ENCODE peak calls at places on chromosomes 13 and 19, in four cellular contexts. J is IMR-90, L is heart left ventricle, S is GM12878. R is an unnamed sample.

GRCh38 chr19:38264486-38265212 is at the start of gene SPINT2:
- DNase-seq in J (no peak), L (no peak), S (no peak), R (peak; percentile 83)

GRCh38 chr19:14375055-14375581 is 6.1 kb upstream of the ADGRE5 start:
- DNase-seq in J (no peak), L (peak; percentile 42), S (no peak), R (no peak)

GRCh38 chr13:91381371-91381770 is 17.1 kb upstream of the GPC5 start:
- DNase-seq in J (peak; percentile 28), L (no peak), S (no peak), R (peak; percentile 3)

GRCh38 chr19:38247734-38248268 is 8.4 kb downstream of the PPP1R14A start:
- DNase-seq in J (no peak), L (no peak), S (no peak), R (no peak)

GRCh38 chr13:95858286-95859075 is 181.5 kb downstream of the DNAJC3 start:
- DNase-seq in J (peak; percentile 55), L (no peak), S (no peak), R (no peak)

GRCh38 chr13:34942732-34943674 is 933 bp downstream of the NBEA start:
- DNase-seq in J (no peak), L (peak; percentile 28), S (no peak), R (no peak)

GRCh38 chr19:52464798-52465470 is 11.6 kb downstream of the ZNF578 start:
- DNase-seq in J (no peak), L (no peak), S (no peak), R (no peak)

GRCh38 chr19:46378268-46378667 is 31.4 kb downstream of the PPP5C start:
- DNase-seq in J (peak; percentile 81), L (no peak), S (no peak), R (no peak)

GRCh38 chr19:39405930-39406655 is 554 bp upstream of the ZFP36 start:
- DNase-seq in J (no peak), L (no peak), S (no peak), R (peak; percentile 83)

GRCh38 chr19:55082023-55082851 is 6.6 kb downstream of the EPS8L1 start:
- DNase-seq in J (peak; percentile 42), L (no peak), S (no peak), R (peak; percentile 70)

GRCh38 chr19:6947745-6948144 is 60.4 kb downstream of the ADGRE1 start:
- DNase-seq in J (no peak), L (no peak), S (peak; percentile 79), R (no peak)

GRCh38 chr13:99617474-99618255 is 116.4 kb downstream of the TM9SF2 start:
- DNase-seq in J (peak; percentile 38), L (peak; percentile 30), S (no peak), R (peak; percentile 58)

GRCh38 chr19:15464394-15465385 is at the start of gene RASAL3:
- DNase-seq in J (no peak), L (no peak), S (peak; percentile 51), R (no peak)

GRCh38 chr19:12867120-12868099 is 13.8 kb downstream of the DNASE2 start:
- DNase-seq in J (peak; percentile 43), L (no peak), S (peak; percentile 31), R (peak; percentile 82)

GRCh38 chr13:104385409-104385808 is 1319.2 kb upstream of the SLC10A2 start:
- DNase-seq in J (peak; percentile 56), L (no peak), S (no peak), R (no peak)

GRCh38 chr13:77925616-77926015 is 7.0 kb upstream of the EDNRB start:
- DNase-seq in J (no peak), L (no peak), S (no peak), R (no peak)

GRCh38 chr13:44044544-44045178 is 165.0 kb downstream of the LACC1 start:
- DNase-seq in J (no peak), L (no peak), S (no peak), R (no peak)

GRCh38 chr19:3397266-3398022 is 31.1 kb downstream of the NFIC start:
- DNase-seq in J (no peak), L (no peak), S (no peak), R (peak; percentile 41)

GRCh38 chr13:73943965-73944233 is 190.3 kb downstream of the KLF12 start:
- DNase-seq in J (no peak), L (no peak), S (no peak), R (no peak)

GRCh38 chr19:18807861-18808331 is 16.8 kb upstream of the COMP start:
- DNase-seq in J (no peak), L (no peak), S (no peak), R (no peak)

GRCh38 chr13:28049215-28049614 is 51.2 kb downstream of the FLT3 start:
- DNase-seq in J (no peak), L (no peak), S (no peak), R (no peak)

GRCh38 chr19:51702754-51703654 is 9.9 kb downstream of the SPACA6 start:
- DNase-seq in J (no peak), L (no peak), S (no peak), R (no peak)

GRCh38 chr13:24141333-24141910 is 19.1 kb upstream of the SPATA13 start:
- DNase-seq in J (peak; percentile 33), L (no peak), S (no peak), R (no peak)

GRCh38 chr19:45470147-45471081 is 2.6 kb downstream of the FOSB start:
- DNase-seq in J (peak; percentile 67), L (peak; percentile 26), S (no peak), R (no peak)

GRCh38 chr13:109361562-109361961 is 424.8 kb downstream of the IRS2 start:
- DNase-seq in J (no peak), L (no peak), S (no peak), R (no peak)

GRCh38 chr13:24074687-24075086 is 85.8 kb upstream of the SPATA13 start:
- DNase-seq in J (no peak), L (no peak), S (no peak), R (no peak)

GRCh38 chr19:56667311-56667870 is 4.2 kb downstream of the ZNF835 start:
- DNase-seq in J (no peak), L (no peak), S (no peak), R (no peak)

GRCh38 chr13:101416181-101417042 is at the start of gene NALCN:
- DNase-seq in J (no peak), L (peak; percentile 15), S (no peak), R (no peak)

GRCh38 chr19:47229674-47230121 is 1.3 kb downstream of the BBC3 start:
- DNase-seq in J (peak; percentile 37), L (no peak), S (no peak), R (peak; percentile 81)

GRCh38 chr13:29936051-29936813 is 85.8 kb upstream of the UBL3 start:
- DNase-seq in J (no peak), L (no peak), S (no peak), R (no peak)

GRCh38 chr13:84985860-84986259 is 813.4 kb downstream of the SLITRK6 start:
- DNase-seq in J (no peak), L (no peak), S (no peak), R (peak; percentile 3)

GRCh38 chr13:50123002-50123401 is 107.8 kb downstream of the KCNRG start:
- DNase-seq in J (no peak), L (no peak), S (no peak), R (no peak)

GRCh38 chr19:28313633-28314032 is 899.3 kb downstream of the UQCRFS1 start:
- DNase-seq in J (peak; percentile 17), L (peak; percentile 46), S (no peak), R (no peak)

GRCh38 chr19:54435551-54436016 is 13.4 kb upstream of the LENG8 start:
- DNase-seq in J (no peak), L (no peak), S (no peak), R (no peak)

GRCh38 chr13:45364876-45365557 is 24.0 kb upstream of the TPT1 start:
- DNase-seq in J (no peak), L (no peak), S (no peak), R (no peak)

DNA sequence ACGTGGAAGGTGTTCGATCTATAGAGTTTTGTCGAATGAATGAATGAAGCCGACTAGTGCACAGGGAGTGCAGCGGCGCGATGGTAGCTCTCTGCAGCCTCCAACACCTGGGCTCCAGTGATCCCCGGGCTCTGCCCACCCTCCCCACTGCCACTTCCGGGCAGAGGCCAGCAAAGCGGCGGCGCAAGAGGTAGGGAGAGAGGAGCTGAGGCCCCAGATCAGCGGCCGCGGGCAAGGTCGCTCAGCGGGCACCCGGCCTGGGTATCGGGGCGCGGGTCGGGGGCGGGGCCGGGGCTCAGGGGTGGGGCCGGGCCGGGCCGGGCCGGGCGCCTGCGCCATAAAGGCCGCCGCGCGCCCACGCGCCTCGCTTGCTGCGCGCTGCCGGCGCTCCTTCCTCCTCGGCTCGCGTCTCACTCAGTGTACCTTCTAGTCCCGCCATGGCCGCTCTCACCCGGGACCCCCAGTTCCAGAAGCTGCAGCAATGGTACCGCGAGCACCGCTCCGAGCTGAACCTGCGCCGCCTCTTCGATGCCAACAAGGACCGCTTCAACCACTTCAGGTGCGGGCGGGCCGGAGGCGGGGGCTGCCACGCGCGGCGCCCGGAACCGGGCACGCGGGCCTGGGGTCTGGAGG is at the start of gene GPI:
- DNase-seq in J (peak; percentile 24), L (peak; percentile 63), S (no peak), R (peak; percentile 57)
- TF ChIP-seq POLR2A in J (peak; percentile 61), L (no peak), S (peak; percentile 88), R (no peak)

GRCh38 chr19:48258350-48258749 is 2.6 kb upstream of the CARD8 start:
- DNase-seq in J (no peak), L (no peak), S (no peak), R (peak; percentile 48)
- TF ChIP-seq POLR2A in J (no peak), L (no peak), S (no peak), R (no peak)

GRCh38 chr19:506404-507285 is 652 bp upstream of the TPGS1 start:
- DNase-seq in J (peak; percentile 84), L (peak; percentile 99), S (peak; percentile 97), R (peak; percentile 99)
- TF ChIP-seq POLR2A in J (no peak), L (no peak), S (peak; percentile 76), R (peak; percentile 23)

GRCh38 chr13:33490461-33491327 is 205.1 kb upstream of the STARD13 start:
- DNase-seq in J (no peak), L (no peak), S (no peak), R (no peak)

GRCh38 chr13:33497146-33497845 is 211.7 kb upstream of the STARD13 start:
- DNase-seq in J (peak; percentile 79), L (no peak), S (no peak), R (no peak)

GRCh38 chr13:33496336-33496735 is 210.8 kb upstream of the STARD13 start:
- DNase-seq in J (no peak), L (no peak), S (no peak), R (no peak)

GRCh38 chr13:33493672-33494365 is 208.3 kb upstream of the STARD13 start:
- DNase-seq in J (no peak), L (no peak), S (no peak), R (no peak)

DNA sequence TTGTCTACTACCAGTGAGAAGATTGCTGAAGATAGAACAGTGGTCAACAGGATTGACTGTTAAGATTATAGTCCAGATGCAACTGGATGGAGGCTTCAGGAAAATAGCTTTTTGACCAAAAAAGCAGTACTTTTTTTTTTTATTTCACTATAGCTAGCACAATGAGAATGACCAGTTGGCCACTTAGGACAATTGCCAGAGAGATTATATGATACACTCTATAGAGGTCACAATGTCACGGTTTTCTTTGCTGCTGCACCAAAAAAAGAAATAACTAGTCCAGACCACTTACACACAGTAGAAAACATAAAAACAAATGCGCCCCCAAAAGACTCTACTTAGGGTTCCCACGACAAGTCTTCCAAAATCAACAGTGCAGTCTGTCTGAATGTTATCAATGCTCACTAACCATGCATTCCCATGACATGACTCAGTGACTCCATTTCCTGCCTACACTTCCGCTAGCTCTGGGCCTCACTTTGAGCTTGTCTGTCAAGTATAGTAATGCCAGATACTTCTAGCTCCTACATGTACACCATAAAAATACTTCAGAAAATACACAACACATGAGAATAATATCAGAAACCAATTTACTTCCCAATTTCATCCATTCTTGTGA is 209.2 kb upstream of the STARD13 start:
- DNase-seq in J (peak; percentile 97), L (peak; percentile 15), S (no peak), R (no peak)
- TF ChIP-seq POLR2A in J (no peak), L (no peak), S (no peak), R (no peak)

GRCh38 chr13:46586766-46587509 is 34.0 kb downstream of the LRCH1 start:
- DNase-seq in J (no peak), L (no peak), S (no peak), R (peak; percentile 47)
- TF ChIP-seq POLR2A in J (no peak), L (no peak), S (no peak), R (no peak)